ENCODE peak calls at places on chromosomes 3 and 15, in six cellular contexts. V is activated CD8-positive, alpha-beta T cell treated with anti-CD3 and anti-CD28 coated beads for 36 hours; H is WTC11; Z is Peyer's patch; U is lower leg skin; L is AG04450. N is an unnamed sample.

GRCh38 chr15:40790723-40791122 is 16.2 kb upstream of the ZFYVE19 start:
- DNase-seq in H (no peak), Z (no peak), U (no peak), L (no peak), V (no peak), N (no peak)

GRCh38 chr3:167728631-167729335 is 5.9 kb downstream of the PDCD10 start:
- DNase-seq in V (no peak), Z (no peak), U (no peak), H (no peak), L (no peak), N (no peak)

GRCh38 chr3:126527455-126528211 is 3.7 kb downstream of the CHST13 start:
- DNase-seq in Z (no peak), U (no peak), V (no peak), L (no peak), H (peak), N (no peak)

GRCh38 chr3:123953735-123954134 is 7.3 kb downstream of the CCDC14 start:
- DNase-seq in U (no peak), V (no peak), L (no peak), H (no peak), Z (no peak), N (no peak)

GRCh38 chr15:79442911-79443310 is 10.8 kb downstream of the MINAR1 start:
- DNase-seq in H (no peak), U (no peak), Z (no peak), L (no peak), V (no peak), N (peak)

GRCh38 chr3:30890907-30891306 is 3.6 kb downstream of the GADL1 start:
- DNase-seq in H (no peak), V (no peak), L (no peak), Z (no peak), U (no peak), N (no peak)

GRCh38 chr3:63508305-63508704 is 144.2 kb upstream of the SNTN start:
- DNase-seq in U (no peak), H (no peak), V (no peak), Z (no peak), L (no peak), N (no peak)

GRCh38 chr15:101807345-101807945 is 4.1 kb downstream of the OR4F6 start:
- DNase-seq in U (no peak), L (peak), H (no peak), V (no peak), Z (no peak), N (no peak)

GRCh38 chr3:52244061-52244628 is 1.4 kb upstream of the PPM1M start:
- DNase-seq in U (no peak), V (peak), L (no peak), Z (peak), H (no peak), N (no peak)

DNA sequence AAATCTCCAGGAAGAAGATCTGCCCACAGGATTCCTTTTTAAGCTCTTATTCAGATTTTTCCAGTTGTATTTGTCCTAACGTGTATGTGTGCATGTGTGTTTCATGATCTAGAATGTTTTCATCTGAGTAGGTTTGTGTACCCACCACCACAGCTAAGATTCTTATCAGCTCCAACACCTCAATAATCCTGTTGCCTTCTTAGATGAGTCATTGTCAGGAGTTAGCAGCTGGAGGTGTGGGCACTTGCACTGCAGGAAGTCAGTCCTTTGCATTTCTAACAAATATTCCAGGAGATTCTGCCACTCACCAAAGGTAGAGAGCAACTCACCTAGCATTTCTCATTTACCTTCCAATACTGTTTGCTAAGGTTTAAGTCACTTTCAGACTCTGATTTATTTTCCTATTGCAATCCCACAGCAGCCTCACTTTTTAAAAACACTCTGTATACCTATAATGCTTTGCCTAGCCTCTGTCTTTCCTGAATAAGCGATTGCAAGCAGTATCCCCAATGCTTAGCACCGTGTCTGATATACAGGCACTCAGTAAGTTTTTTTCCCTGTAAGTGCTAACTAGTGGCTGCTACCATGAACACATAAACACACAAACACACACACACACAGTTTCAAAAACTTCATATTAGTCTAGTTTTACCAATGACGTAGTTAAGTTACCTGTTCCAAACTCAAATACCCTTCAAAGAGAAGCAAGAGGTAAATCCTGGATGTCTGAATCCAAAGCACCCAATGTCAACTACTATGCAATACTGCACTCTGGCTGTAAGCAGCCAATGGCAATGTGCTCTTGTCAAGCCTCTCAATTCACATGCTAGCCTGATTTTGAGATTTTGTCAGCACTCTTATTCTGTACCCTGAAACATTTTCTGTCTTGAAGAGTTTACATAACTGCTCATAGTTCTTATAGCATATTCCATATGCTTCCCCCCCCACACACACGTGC is 713.5 kb upstream of the LMCD1 start:
- DNase-seq in Z (no peak), H (no peak), V (no peak), L (no peak), U (no peak), N (no peak)
- TF ChIP-seq CTCF in Z (no peak), H (no peak), V (no peak), L (no peak), U (no peak), N (peak)

DNA sequence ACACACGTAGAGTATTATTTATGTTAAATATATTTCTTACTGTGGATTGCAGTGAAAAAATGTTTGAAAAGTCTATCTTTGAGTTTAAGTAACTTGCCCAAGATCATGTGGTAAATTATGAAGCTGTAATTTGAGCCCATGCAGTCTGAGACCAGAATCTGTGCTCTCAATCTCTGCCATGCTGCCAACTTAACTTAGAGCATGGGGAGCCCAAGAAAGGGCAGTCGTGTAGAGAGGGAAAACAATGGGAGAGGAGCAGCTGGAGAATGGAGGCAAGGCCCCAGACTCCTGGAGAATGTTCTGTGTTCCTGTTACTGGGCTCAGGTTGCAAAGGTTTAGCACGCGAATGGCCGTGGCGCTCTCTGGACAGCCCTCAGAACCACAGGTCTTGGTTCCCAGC is 311.6 kb upstream of the RASGRP1 start:
- DNase-seq in V (no peak), L (no peak), U (no peak), H (no peak), Z (no peak), N (no peak)
- TF ChIP-seq CTCF in V (no peak), L (no peak), U (no peak), H (no peak), Z (no peak), N (no peak)

GRCh38 chr15:96321422-96322391 is 8.8 kb upstream of the NR2F2 start:
- DNase-seq in H (peak), V (no peak), Z (no peak), L (no peak), U (no peak), N (no peak)
- TF ChIP-seq CTCF in H (no peak), V (no peak), Z (no peak), L (no peak), U (no peak), N (no peak)

GRCh38 chr3:149541091-149541491 is 66.6 kb downstream of the TM4SF4 start:
- DNase-seq in V (no peak), Z (no peak), U (no peak), H (no peak), L (no peak), N (no peak)
- TF ChIP-seq CTCF in V (no peak), Z (no peak), U (no peak), H (no peak), L (peak), N (no peak)

GRCh38 chr15:50261979-50262378 is 3.5 kb downstream of the HDC start:
- DNase-seq in V (peak), U (no peak), Z (no peak), L (no peak), H (peak), N (no peak)
- TF ChIP-seq CTCF in V (peak), U (no peak), Z (no peak), L (no peak), H (no peak), N (no peak)

GRCh38 chr3:17176757-17177156 is 292.0 kb downstream of the PLCL2 start:
- DNase-seq in Z (no peak), U (no peak), L (no peak), H (no peak), V (no peak), N (no peak)
- TF ChIP-seq CTCF in Z (no peak), U (no peak), L (no peak), H (no peak), V (no peak), N (peak)

GRCh38 chr3:181948286-181948685 is 236.6 kb downstream of the SOX2 start:
- DNase-seq in U (no peak), H (peak), L (no peak), Z (no peak), V (no peak), N (no peak)
- TF ChIP-seq CTCF in U (no peak), H (no peak), L (no peak), Z (no peak), V (no peak), N (peak)

N was measured in WERI-Rb-1.